ENCODE peak calls at places on chromosomes 11 and 22, in seven cellular contexts. Q, R, Z, U, L, S and W are unnamed samples.

GRCh38 chr22:22463855-22464540 is 44.5 kb downstream of the ZNF280B start:
- DNase-seq in L (peak), R (peak), Q (peak), U (peak), Z (peak), S (peak), W (peak)

GRCh38 chr11:80214413-80214812 is 773.6 kb upstream of the TENM4 start:
- DNase-seq in R (no peak), S (no peak), L (no peak), U (no peak), Q (no peak), Z (no peak), W (no peak)

GRCh38 chr11:102560555-102561011 is 30.0 kb upstream of the MMP7 start:
- DNase-seq in R (no peak), S (peak), Z (peak), U (peak), L (peak), Q (peak), W (no peak)

GRCh38 chr11:94766656-94767291 is 1.4 kb upstream of the AMOTL1 start:
- DNase-seq in R (no peak), U (no peak), S (no peak), Q (no peak), Z (no peak), L (no peak), W (no peak)

GRCh38 chr11:83972536-83972935 is 686.4 kb upstream of the CCDC90B start:
- DNase-seq in L (no peak), R (no peak), U (no peak), Z (no peak), S (no peak), Q (no peak), W (no peak)

GRCh38 chr11:65571940-65572339 is 398 bp upstream of the FAM89B start:
- DNase-seq in S (peak), U (no peak), R (no peak), Q (no peak), Z (no peak), L (peak), W (peak)

GRCh38 chr11:12552677-12553076 is 121.5 kb upstream of the TEAD1 start:
- DNase-seq in L (no peak), Z (peak), S (no peak), R (no peak), U (no peak), Q (peak), W (peak)

GRCh38 chr11:80285076-80285790 is 844.4 kb upstream of the TENM4 start:
- DNase-seq in Z (no peak), L (no peak), Q (peak), S (no peak), U (no peak), R (no peak), W (no peak)

GRCh38 chr22:39643311-39644083 is 72.9 kb downstream of the CACNA1I start:
- DNase-seq in U (no peak), S (no peak), Q (no peak), L (no peak), R (no peak), Z (no peak), W (no peak)

GRCh38 chr11:56883590-56883989 is 105.1 kb upstream of the OR5AK2 start:
- DNase-seq in U (no peak), Z (no peak), S (no peak), L (no peak), Q (no peak), R (no peak), W (no peak)

GRCh38 chr11:79129702-79130101 is 311.1 kb downstream of the TENM4 start:
- DNase-seq in S (no peak), Z (no peak), R (no peak), U (no peak), L (no peak), Q (no peak), W (no peak)

GRCh38 chr11:44857490-44857889 is 93.2 kb downstream of the TP53I11 start:
- DNase-seq in R (no peak), Q (no peak), U (no peak), L (no peak), S (no peak), Z (no peak), W (no peak)

GRCh38 chr11:3687399-3687798 is 16.2 kb upstream of the CHRNA10 start:
- DNase-seq in R (no peak), U (no peak), S (no peak), L (no peak), Z (no peak), Q (no peak), W (no peak)

GRCh38 chr22:35231585-35232084 is 25.7 kb upstream of the HMGXB4 start:
- DNase-seq in Z (no peak), L (peak), U (peak), Q (peak), S (peak), R (peak), W (peak)

GRCh38 chr11:102611291-102611690 is 13.8 kb downstream of the MMP20 start:
- DNase-seq in R (no peak), L (no peak), U (no peak), Q (no peak), S (no peak), Z (no peak), W (no peak)

GRCh38 chr11:120073196-120073595 is 64.7 kb downstream of the TRIM29 start:
- DNase-seq in L (no peak), Q (no peak), S (no peak), Z (no peak), R (no peak), U (no peak), W (no peak)

GRCh38 chr22:23278883-23279675 is 98.8 kb downstream of the BCR start:
- DNase-seq in L (no peak), Z (peak), U (no peak), S (no peak), R (no peak), Q (no peak), W (no peak)

GRCh38 chr22:24953294-24954113 is 988 bp downstream of the KIAA1671 start:
- DNase-seq in R (no peak), S (no peak), Q (no peak), Z (no peak), L (no peak), U (no peak), W (no peak)